ENCODE peak calls at places on chromosome 12, in six cellular contexts. One of them, this sample, is unnamed.
A peak's percentile ranks its signal among the peaks of the same experiment; 100 is the strongest.

GRCh38 chr12:10826258-10826657 is at the start of gene TAS2R10:
- DNase-seq in trophoblast cell: no peak
- DNase-seq in stimulated activated CD4-positive, alpha-beta T cell treated with anti-CD3 and anti-CD28 coated beads, Interleukin-12 subunit alpha, Interleukin-12 subunit beta, amount 100 ng/mL, for 4 hours: no peak
- DNase-seq in activated CD4-positive, alpha-beta T cell treated with anti-CD3 and anti-CD28 coated beads, Interleukin-2, amount 50 U/mL, for 1 hour: no peak
- DNase-seq in smooth muscle cell of the brain vasculature: no peak
- DNase-seq in stimulated activated CD8-positive, alpha-beta memory T cell treated with anti-CD3 and anti-CD28 coated beads, Interleukin-7, amount 100 ng/mL, for 4 hours: no peak
- DNase-seq in this sample: no peak

GRCh38 chr12:25670076-25671055 is 117.3 kb upstream of the LMNTD1 start:
- DNase-seq in stimulated activated CD8-positive, alpha-beta memory T cell treated with anti-CD3 and anti-CD28 coated beads, Interleukin-7, amount 100 ng/mL, for 4 hours: no peak
- DNase-seq in activated CD4-positive, alpha-beta T cell treated with anti-CD3 and anti-CD28 coated beads, Interleukin-2, amount 50 U/mL, for 1 hour: no peak
- DNase-seq in stimulated activated CD4-positive, alpha-beta T cell treated with anti-CD3 and anti-CD28 coated beads, Interleukin-12 subunit alpha, Interleukin-12 subunit beta, amount 100 ng/mL, for 4 hours: no peak
- DNase-seq in trophoblast cell: peak; percentile 12
- DNase-seq in smooth muscle cell of the brain vasculature: no peak
- DNase-seq in this sample: no peak

GRCh38 chr12:108570743-108571603 is 8.6 kb downstream of the ISCU start:
- DNase-seq in smooth muscle cell of the brain vasculature: no peak
- DNase-seq in activated CD4-positive, alpha-beta T cell treated with anti-CD3 and anti-CD28 coated beads, Interleukin-2, amount 50 U/mL, for 1 hour: no peak
- DNase-seq in stimulated activated CD8-positive, alpha-beta memory T cell treated with anti-CD3 and anti-CD28 coated beads, Interleukin-7, amount 100 ng/mL, for 4 hours: no peak
- DNase-seq in trophoblast cell: peak; percentile 12
- DNase-seq in stimulated activated CD4-positive, alpha-beta T cell treated with anti-CD3 and anti-CD28 coated beads, Interleukin-12 subunit alpha, Interleukin-12 subunit beta, amount 100 ng/mL, for 4 hours: no peak
- DNase-seq in this sample: no peak

GRCh38 chr12:7131502-7131866 is 1.3 kb downstream of the CLSTN3 start:
- DNase-seq in smooth muscle cell of the brain vasculature: no peak
- DNase-seq in stimulated activated CD4-positive, alpha-beta T cell treated with anti-CD3 and anti-CD28 coated beads, Interleukin-12 subunit alpha, Interleukin-12 subunit beta, amount 100 ng/mL, for 4 hours: no peak
- DNase-seq in activated CD4-positive, alpha-beta T cell treated with anti-CD3 and anti-CD28 coated beads, Interleukin-2, amount 50 U/mL, for 1 hour: peak; percentile 18
- DNase-seq in trophoblast cell: peak; percentile 85
- DNase-seq in stimulated activated CD8-positive, alpha-beta memory T cell treated with anti-CD3 and anti-CD28 coated beads, Interleukin-7, amount 100 ng/mL, for 4 hours: no peak
- DNase-seq in this sample: peak; percentile 52

GRCh38 chr12:65497645-65498044 is 219.2 kb downstream of the MSRB3 start:
- DNase-seq in stimulated activated CD8-positive, alpha-beta memory T cell treated with anti-CD3 and anti-CD28 coated beads, Interleukin-7, amount 100 ng/mL, for 4 hours: no peak
- DNase-seq in trophoblast cell: no peak
- DNase-seq in activated CD4-positive, alpha-beta T cell treated with anti-CD3 and anti-CD28 coated beads, Interleukin-2, amount 50 U/mL, for 1 hour: no peak
- DNase-seq in smooth muscle cell of the brain vasculature: no peak
- DNase-seq in stimulated activated CD4-positive, alpha-beta T cell treated with anti-CD3 and anti-CD28 coated beads, Interleukin-12 subunit alpha, Interleukin-12 subunit beta, amount 100 ng/mL, for 4 hours: no peak
- DNase-seq in this sample: no peak

GRCh38 chr12:41917827-41918445 is 226.7 kb downstream of the GXYLT1 start:
- DNase-seq in stimulated activated CD8-positive, alpha-beta memory T cell treated with anti-CD3 and anti-CD28 coated beads, Interleukin-7, amount 100 ng/mL, for 4 hours: no peak
- DNase-seq in activated CD4-positive, alpha-beta T cell treated with anti-CD3 and anti-CD28 coated beads, Interleukin-2, amount 50 U/mL, for 1 hour: no peak
- DNase-seq in stimulated activated CD4-positive, alpha-beta T cell treated with anti-CD3 and anti-CD28 coated beads, Interleukin-12 subunit alpha, Interleukin-12 subunit beta, amount 100 ng/mL, for 4 hours: no peak
- DNase-seq in smooth muscle cell of the brain vasculature: no peak
- DNase-seq in trophoblast cell: no peak
- DNase-seq in this sample: no peak

GRCh38 chr12:26803552-26803951 is 29.4 kb downstream of the ITPR2 start:
- DNase-seq in stimulated activated CD8-positive, alpha-beta memory T cell treated with anti-CD3 and anti-CD28 coated beads, Interleukin-7, amount 100 ng/mL, for 4 hours: no peak
- DNase-seq in stimulated activated CD4-positive, alpha-beta T cell treated with anti-CD3 and anti-CD28 coated beads, Interleukin-12 subunit alpha, Interleukin-12 subunit beta, amount 100 ng/mL, for 4 hours: no peak
- DNase-seq in activated CD4-positive, alpha-beta T cell treated with anti-CD3 and anti-CD28 coated beads, Interleukin-2, amount 50 U/mL, for 1 hour: no peak
- DNase-seq in smooth muscle cell of the brain vasculature: no peak
- DNase-seq in trophoblast cell: no peak
- DNase-seq in this sample: no peak

GRCh38 chr12:42705863-42706262 is 116.3 kb upstream of the PRICKLE1 start:
- DNase-seq in trophoblast cell: no peak
- DNase-seq in smooth muscle cell of the brain vasculature: peak; percentile 94
- DNase-seq in stimulated activated CD4-positive, alpha-beta T cell treated with anti-CD3 and anti-CD28 coated beads, Interleukin-12 subunit alpha, Interleukin-12 subunit beta, amount 100 ng/mL, for 4 hours: no peak
- DNase-seq in stimulated activated CD8-positive, alpha-beta memory T cell treated with anti-CD3 and anti-CD28 coated beads, Interleukin-7, amount 100 ng/mL, for 4 hours: no peak
- DNase-seq in activated CD4-positive, alpha-beta T cell treated with anti-CD3 and anti-CD28 coated beads, Interleukin-2, amount 50 U/mL, for 1 hour: no peak
- DNase-seq in this sample: no peak

GRCh38 chr12:15979096-15980091 is 68.3 kb downstream of the DERA start:
- DNase-seq in activated CD4-positive, alpha-beta T cell treated with anti-CD3 and anti-CD28 coated beads, Interleukin-2, amount 50 U/mL, for 1 hour: no peak
- DNase-seq in trophoblast cell: peak; percentile 46
- DNase-seq in smooth muscle cell of the brain vasculature: no peak
- DNase-seq in stimulated activated CD4-positive, alpha-beta T cell treated with anti-CD3 and anti-CD28 coated beads, Interleukin-12 subunit alpha, Interleukin-12 subunit beta, amount 100 ng/mL, for 4 hours: no peak
- DNase-seq in stimulated activated CD8-positive, alpha-beta memory T cell treated with anti-CD3 and anti-CD28 coated beads, Interleukin-7, amount 100 ng/mL, for 4 hours: no peak
- DNase-seq in this sample: no peak

GRCh38 chr12:51269174-51270066 is 795 bp downstream of the SMAGP start:
- DNase-seq in smooth muscle cell of the brain vasculature: no peak
- DNase-seq in stimulated activated CD8-positive, alpha-beta memory T cell treated with anti-CD3 and anti-CD28 coated beads, Interleukin-7, amount 100 ng/mL, for 4 hours: peak; percentile 17
- DNase-seq in stimulated activated CD4-positive, alpha-beta T cell treated with anti-CD3 and anti-CD28 coated beads, Interleukin-12 subunit alpha, Interleukin-12 subunit beta, amount 100 ng/mL, for 4 hours: peak; percentile 54
- DNase-seq in trophoblast cell: peak; percentile 77
- DNase-seq in activated CD4-positive, alpha-beta T cell treated with anti-CD3 and anti-CD28 coated beads, Interleukin-2, amount 50 U/mL, for 1 hour: peak; percentile 59
- DNase-seq in this sample: no peak

GRCh38 chr12:92139634-92140555 is 5.8 kb downstream of the BTG1 start:
- DNase-seq in trophoblast cell: no peak
- DNase-seq in activated CD4-positive, alpha-beta T cell treated with anti-CD3 and anti-CD28 coated beads, Interleukin-2, amount 50 U/mL, for 1 hour: no peak
- DNase-seq in smooth muscle cell of the brain vasculature: no peak
- DNase-seq in stimulated activated CD4-positive, alpha-beta T cell treated with anti-CD3 and anti-CD28 coated beads, Interleukin-12 subunit alpha, Interleukin-12 subunit beta, amount 100 ng/mL, for 4 hours: no peak
- DNase-seq in stimulated activated CD8-positive, alpha-beta memory T cell treated with anti-CD3 and anti-CD28 coated beads, Interleukin-7, amount 100 ng/mL, for 4 hours: no peak
- DNase-seq in this sample: no peak

GRCh38 chr12:21764063-21764462 is 10.4 kb downstream of the KCNJ8 start:
- DNase-seq in stimulated activated CD8-positive, alpha-beta memory T cell treated with anti-CD3 and anti-CD28 coated beads, Interleukin-7, amount 100 ng/mL, for 4 hours: no peak
- DNase-seq in smooth muscle cell of the brain vasculature: no peak
- DNase-seq in stimulated activated CD4-positive, alpha-beta T cell treated with anti-CD3 and anti-CD28 coated beads, Interleukin-12 subunit alpha, Interleukin-12 subunit beta, amount 100 ng/mL, for 4 hours: no peak
- DNase-seq in activated CD4-positive, alpha-beta T cell treated with anti-CD3 and anti-CD28 coated beads, Interleukin-2, amount 50 U/mL, for 1 hour: no peak
- DNase-seq in trophoblast cell: no peak
- DNase-seq in this sample: no peak

GRCh38 chr12:8779862-8780261 is 42.6 kb upstream of the A2ML1 start:
- DNase-seq in stimulated activated CD8-positive, alpha-beta memory T cell treated with anti-CD3 and anti-CD28 coated beads, Interleukin-7, amount 100 ng/mL, for 4 hours: no peak
- DNase-seq in activated CD4-positive, alpha-beta T cell treated with anti-CD3 and anti-CD28 coated beads, Interleukin-2, amount 50 U/mL, for 1 hour: no peak
- DNase-seq in smooth muscle cell of the brain vasculature: no peak
- DNase-seq in trophoblast cell: peak; percentile 25
- DNase-seq in stimulated activated CD4-positive, alpha-beta T cell treated with anti-CD3 and anti-CD28 coated beads, Interleukin-12 subunit alpha, Interleukin-12 subunit beta, amount 100 ng/mL, for 4 hours: no peak
- DNase-seq in this sample: no peak

GRCh38 chr12:9943244-9943643 is 11.1 kb upstream of the CLEC2A start:
- DNase-seq in smooth muscle cell of the brain vasculature: no peak
- DNase-seq in stimulated activated CD8-positive, alpha-beta memory T cell treated with anti-CD3 and anti-CD28 coated beads, Interleukin-7, amount 100 ng/mL, for 4 hours: no peak
- DNase-seq in activated CD4-positive, alpha-beta T cell treated with anti-CD3 and anti-CD28 coated beads, Interleukin-2, amount 50 U/mL, for 1 hour: no peak
- DNase-seq in trophoblast cell: no peak
- DNase-seq in stimulated activated CD4-positive, alpha-beta T cell treated with anti-CD3 and anti-CD28 coated beads, Interleukin-12 subunit alpha, Interleukin-12 subunit beta, amount 100 ng/mL, for 4 hours: no peak
- DNase-seq in this sample: peak; percentile 2

GRCh38 chr12:86137936-86138335 is 118.3 kb downstream of the MGAT4C start:
- DNase-seq in trophoblast cell: peak; percentile 28
- DNase-seq in stimulated activated CD8-positive, alpha-beta memory T cell treated with anti-CD3 and anti-CD28 coated beads, Interleukin-7, amount 100 ng/mL, for 4 hours: no peak
- DNase-seq in stimulated activated CD4-positive, alpha-beta T cell treated with anti-CD3 and anti-CD28 coated beads, Interleukin-12 subunit alpha, Interleukin-12 subunit beta, amount 100 ng/mL, for 4 hours: no peak
- DNase-seq in smooth muscle cell of the brain vasculature: no peak
- DNase-seq in activated CD4-positive, alpha-beta T cell treated with anti-CD3 and anti-CD28 coated beads, Interleukin-2, amount 50 U/mL, for 1 hour: no peak
- DNase-seq in this sample: no peak

GRCh38 chr12:57624441-57625220 is 8.4 kb downstream of the B4GALNT1 start:
- DNase-seq in activated CD4-positive, alpha-beta T cell treated with anti-CD3 and anti-CD28 coated beads, Interleukin-2, amount 50 U/mL, for 1 hour: no peak
- DNase-seq in stimulated activated CD8-positive, alpha-beta memory T cell treated with anti-CD3 and anti-CD28 coated beads, Interleukin-7, amount 100 ng/mL, for 4 hours: no peak
- DNase-seq in stimulated activated CD4-positive, alpha-beta T cell treated with anti-CD3 and anti-CD28 coated beads, Interleukin-12 subunit alpha, Interleukin-12 subunit beta, amount 100 ng/mL, for 4 hours: no peak
- DNase-seq in smooth muscle cell of the brain vasculature: no peak
- DNase-seq in trophoblast cell: no peak
- DNase-seq in this sample: no peak

This sample was measured in cerebellum.